ENCODE peak calls at places on chromosome 4, in seven cellular contexts. O is neural progenitor cell, H is fibroblast of lung, S is mucosa of descending colon, N is adipocyte, C is SJCRH30, Y is fibroblast of mammary gland. R is an unnamed sample.

GRCh38 chr4:7430965-7431695 is 3.6 kb downstream of the PSAPL1 start:
- DNase-seq in N (no peak), Y (no peak), S (no peak), O (no peak), C (no peak), H (no peak), R (no peak)

GRCh38 chr4:108774809-108775530 is 12.1 kb upstream of the ETNPPL start:
- DNase-seq in C (no peak), S (no peak), Y (no peak), O (no peak), H (no peak), N (no peak), R (no peak)

GRCh38 chr4:148315049-148315448 is 127.2 kb downstream of the NR3C2 start:
- DNase-seq in Y (peak), S (no peak), N (no peak), H (no peak), O (no peak), C (peak), R (peak)

GRCh38 chr4:158193171-158193749 is 17.0 kb upstream of the TMEM144 start:
- DNase-seq in O (peak), C (no peak), Y (peak), N (peak), S (peak), H (peak), R (peak)

GRCh38 chr4:6307230-6307629 is 37.6 kb downstream of the WFS1 start:
- DNase-seq in S (no peak), O (no peak), Y (no peak), C (no peak), N (no peak), H (no peak), R (no peak)

GRCh38 chr4:98027827-98028226 is 115.4 kb downstream of the STPG2 start:
- DNase-seq in S (no peak), O (peak), N (peak), C (no peak), Y (peak), H (no peak), R (peak)

GRCh38 chr4:4227510-4228355 is 1.0 kb upstream of the OTOP1 start:
- DNase-seq in N (no peak), C (no peak), O (no peak), H (no peak), S (no peak), Y (no peak), R (no peak)

GRCh38 chr4:139815646-139816601 is 150.3 kb downstream of the MGST2 start:
- DNase-seq in S (no peak), N (peak), H (peak), Y (peak), O (peak), C (no peak), R (peak)

GRCh38 chr4:106773106-106773905 is 262.8 kb downstream of the DKK2 start:
- DNase-seq in C (no peak), O (no peak), S (no peak), N (peak), Y (peak), H (peak), R (peak)

GRCh38 chr4:125104616-125105015 is 210.1 kb upstream of the FAT4 start:
- DNase-seq in O (no peak), Y (peak), H (peak), N (no peak), C (no peak), S (no peak), R (peak)

GRCh38 chr4:48854982-48855381 is 24.1 kb downstream of the OCIAD1 start:
- DNase-seq in O (no peak), C (no peak), S (no peak), H (peak), Y (no peak), N (peak), R (peak)

GRCh38 chr4:128538111-128538882 is 250.7 kb upstream of the PGRMC2 start:
- DNase-seq in N (no peak), O (no peak), C (no peak), H (no peak), S (no peak), Y (no peak), R (no peak)

GRCh38 chr4:85736576-85736975 is 261.6 kb downstream of the ARHGAP24 start:
- DNase-seq in C (no peak), N (no peak), Y (no peak), S (no peak), O (no peak), H (no peak), R (no peak)

GRCh38 chr4:1410491-1411325 is 4.5 kb upstream of the NKX1-1 start:
- DNase-seq in C (peak), S (peak), H (peak), N (peak), Y (peak), O (peak), R (peak)

GRCh38 chr4:83568057-83568456 is 32.1 kb downstream of the GPAT3 start:
- DNase-seq in C (no peak), S (no peak), Y (peak), O (no peak), H (no peak), N (no peak), R (no peak)

GRCh38 chr4:6753103-6753560 is 29.4 kb upstream of the KIAA0232 start:
- DNase-seq in H (no peak), N (no peak), C (no peak), S (peak), O (peak), Y (no peak), R (no peak)

GRCh38 chr4:166512267-166512666 is 639.2 kb downstream of the TLL1 start:
- DNase-seq in H (no peak), O (no peak), N (no peak), S (no peak), Y (no peak), C (no peak), R (no peak)

GRCh38 chr4:78568640-78569261 is 17.2 kb downstream of the ANXA3 start:
- DNase-seq in H (no peak), N (no peak), O (no peak), C (no peak), S (no peak), Y (peak), R (peak)

DNA sequence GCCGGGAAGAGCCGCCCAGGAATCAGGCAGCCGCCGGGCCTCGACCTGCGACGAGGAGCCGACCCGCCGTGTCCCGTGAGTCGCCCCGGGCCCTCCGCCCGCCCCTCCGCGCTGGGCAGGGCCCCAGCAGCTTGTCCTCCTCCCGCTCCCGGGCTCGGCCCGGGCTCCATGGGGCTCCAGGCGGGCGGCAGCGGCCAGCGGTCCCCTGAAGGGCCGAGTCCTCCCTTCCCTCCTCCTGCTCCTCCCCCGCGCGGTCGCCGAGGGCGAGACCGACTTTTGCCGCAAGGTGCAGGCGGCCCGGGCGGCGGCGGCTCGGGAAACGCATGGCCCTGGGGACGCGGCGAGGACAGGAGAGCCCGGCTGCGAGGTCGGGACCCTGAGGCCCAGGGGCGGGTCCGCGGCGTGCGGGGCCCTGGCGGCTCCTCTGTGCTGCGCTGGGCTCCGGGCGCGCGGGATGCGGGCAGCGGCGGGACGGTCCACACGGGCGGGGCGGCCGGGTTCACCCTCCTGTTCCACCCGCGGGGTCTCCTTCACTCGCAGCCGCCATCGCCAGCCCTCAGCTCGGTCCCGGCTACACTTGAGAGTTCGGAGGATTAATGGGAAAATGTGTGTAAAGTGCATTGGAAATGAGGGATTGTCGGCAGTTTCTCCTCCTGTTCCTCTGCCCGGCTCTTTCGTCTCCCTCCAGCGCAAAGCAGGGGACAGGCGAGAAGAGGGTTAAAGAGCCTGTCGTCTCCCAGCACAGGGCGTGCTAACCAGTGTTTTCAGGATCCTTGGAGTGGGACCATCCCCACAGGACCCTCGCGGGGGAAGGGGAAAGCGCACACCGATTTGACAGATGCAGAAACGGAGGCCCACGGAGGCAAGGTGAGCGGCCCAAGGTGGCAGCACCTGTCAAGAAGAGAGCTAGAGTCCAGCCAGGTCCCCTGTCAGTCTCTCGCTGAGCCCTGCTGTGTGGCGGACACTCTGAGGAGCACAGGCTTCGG is 16.6 kb upstream of the ZNF718 start:
- DNase-seq in N (no peak), Y (no peak), O (no peak), S (no peak), C (no peak), H (no peak), R (no peak)
- H3K4me3 ChIP-seq in N (no peak), Y (no peak), O (no peak), S (no peak), C (no peak), H (no peak), R (no peak)

DNA sequence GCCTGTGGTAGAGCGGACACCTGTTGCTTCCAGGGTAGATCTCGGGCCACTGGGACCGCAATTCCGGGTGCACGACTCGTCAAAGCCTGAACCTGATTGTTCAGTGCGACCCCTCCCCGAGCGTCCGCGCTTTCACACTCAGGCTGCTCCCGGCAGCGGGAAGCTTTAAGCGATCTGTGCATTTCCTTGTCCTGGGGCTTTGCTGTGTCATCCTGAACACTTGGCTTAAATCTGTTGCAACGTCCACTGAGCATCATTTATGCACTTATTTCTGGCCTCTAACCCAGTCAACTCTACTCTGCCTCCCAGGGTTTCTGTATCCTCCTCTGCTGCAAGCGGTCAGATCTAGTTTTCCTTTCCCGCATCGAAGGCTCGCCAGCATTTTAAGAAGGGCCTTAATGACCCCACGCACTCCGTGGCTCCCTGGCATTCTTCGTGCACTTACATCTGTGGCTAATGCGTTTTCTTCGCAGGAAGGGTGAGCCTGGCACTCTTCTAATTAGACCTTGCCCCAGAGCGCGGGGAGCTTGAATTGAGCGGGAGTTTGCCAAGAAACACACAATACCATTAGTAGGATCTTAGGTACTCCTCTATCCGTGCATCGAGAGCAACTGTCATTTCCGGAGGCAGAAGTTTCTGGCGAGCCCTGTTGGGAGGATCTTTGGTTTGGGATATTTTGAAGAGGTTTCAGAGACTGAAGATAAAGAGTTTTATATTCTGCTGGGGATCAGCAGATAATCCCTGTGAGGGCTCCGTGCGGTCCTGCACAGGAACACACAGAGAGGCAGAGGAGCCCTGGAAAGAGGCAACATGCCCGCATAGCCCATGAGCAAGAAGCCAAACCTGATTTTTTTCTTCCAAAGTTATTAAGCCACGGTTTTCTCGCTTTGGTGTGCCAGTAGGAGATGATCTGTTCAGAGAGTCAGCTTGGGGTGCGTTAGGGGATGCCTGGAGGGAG is 654 bp upstream of the DDIT4L start:
- DNase-seq in C (peak), N (peak), Y (peak), H (peak), O (peak), S (no peak), R (peak)
- H3K4me3 ChIP-seq in C (peak), N (peak), Y (peak), H (peak), O (peak), S (no peak), R (peak)

GRCh38 chr4:38075370-38076152 is 115.4 kb downstream of the PTTG2 start:
- DNase-seq in C (no peak), S (peak), O (no peak), Y (peak), H (peak), N (peak), R (no peak)

GRCh38 chr4:38073596-38074234 is 113.5 kb downstream of the PTTG2 start:
- DNase-seq in N (no peak), C (no peak), H (no peak), S (no peak), Y (peak), O (no peak), R (no peak)

GRCh38 chr4:38078590-38079381 is 118.6 kb downstream of the PTTG2 start:
- DNase-seq in S (peak), Y (peak), N (peak), C (no peak), O (no peak), H (peak), R (peak)

GRCh38 chr4:38077791-38078489 is 117.7 kb downstream of the PTTG2 start:
- DNase-seq in O (no peak), S (no peak), H (no peak), C (no peak), Y (no peak), N (no peak), R (no peak)

GRCh38 chr4:38076153-38076669 is 116.0 kb downstream of the PTTG2 start:
- DNase-seq in S (no peak), O (no peak), Y (no peak), N (no peak), C (no peak), H (no peak), R (no peak)
- H3K4me3 ChIP-seq in S (no peak), O (no peak), Y (no peak), N (no peak), C (no peak), H (no peak), R (no peak)

GRCh38 chr4:137530176-137530575 is 2.1 kb downstream of the PCDH18 start:
- DNase-seq in N (peak), O (no peak), C (no peak), H (peak), Y (peak), S (no peak), R (peak)

GRCh38 chr4:137526681-137527080 is 5.6 kb downstream of the PCDH18 start:
- DNase-seq in N (no peak), O (no peak), H (no peak), Y (no peak), S (no peak), C (no peak), R (no peak)

GRCh38 chr4:137531951-137532868 is at the start of gene PCDH18:
- DNase-seq in C (peak), S (peak), Y (peak), H (peak), N (peak), O (peak), R (peak)

GRCh38 chr4:137531121-137531520 is 1.2 kb downstream of the PCDH18 start:
- DNase-seq in S (peak), Y (peak), N (peak), H (peak), C (peak), O (peak), R (peak)

DNA sequence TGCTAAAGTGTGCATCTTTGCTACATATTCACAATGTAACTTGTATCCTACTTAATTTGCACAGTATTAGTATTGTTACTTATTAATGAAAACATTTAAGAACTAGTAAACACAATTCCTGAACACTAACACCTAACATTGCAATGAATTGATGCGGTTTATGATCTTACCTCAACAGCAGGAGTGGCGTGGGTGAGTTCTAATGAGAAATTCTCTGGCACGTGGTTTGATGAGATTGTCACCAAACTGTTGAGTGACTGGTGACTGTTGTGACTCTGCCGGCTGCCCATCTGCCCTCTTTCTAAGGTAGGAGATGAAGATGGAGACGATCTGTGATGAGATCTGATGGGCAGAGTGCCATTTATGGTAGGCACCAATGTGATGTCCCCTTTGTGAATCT is 2.9 kb downstream of the PCDH18 start:
- DNase-seq in H (no peak), S (no peak), C (no peak), O (peak), N (peak), Y (no peak), R (no peak)
- H3K4me3 ChIP-seq in H (peak), S (no peak), C (no peak), O (peak), N (peak), Y (peak), R (peak)

GRCh38 chr4:70613182-70613892 is 15.2 kb upstream of the ENAM start:
- DNase-seq in Y (no peak), C (no peak), S (no peak), O (no peak), N (no peak), H (no peak), R (no peak)
- H3K4me3 ChIP-seq in Y (no peak), C (no peak), S (no peak), O (no peak), N (peak), H (peak), R (no peak)

GRCh38 chr4:10983885-10984284 is 299.3 kb upstream of the CLNK start:
- DNase-seq in S (no peak), H (no peak), C (no peak), N (no peak), Y (no peak), O (no peak), R (no peak)

GRCh38 chr4:10982305-10982704 is 297.7 kb upstream of the CLNK start:
- DNase-seq in O (peak), C (no peak), N (no peak), H (no peak), Y (no peak), S (no peak), R (no peak)

GRCh38 chr4:10981611-10982010 is 297.0 kb upstream of the CLNK start:
- DNase-seq in O (no peak), N (no peak), Y (no peak), C (no peak), S (no peak), H (no peak), R (no peak)

GRCh38 chr4:10984815-10985214 is 300.2 kb upstream of the CLNK start:
- DNase-seq in Y (no peak), H (no peak), S (peak), N (no peak), C (no peak), O (no peak), R (no peak)

GRCh38 chr4:10983274-10983673 is 298.7 kb upstream of the CLNK start:
- DNase-seq in H (no peak), C (no peak), Y (no peak), O (no peak), N (no peak), S (peak), R (no peak)
- H3K4me3 ChIP-seq in H (no peak), C (no peak), Y (no peak), O (no peak), N (no peak), S (no peak), R (no peak)

GRCh38 chr4:174697896-174698295 is 131.2 kb downstream of the GLRA3 start:
- DNase-seq in N (peak), O (no peak), S (no peak), C (no peak), H (no peak), Y (peak), R (no peak)

GRCh38 chr4:174696657-174697056 is 132.4 kb downstream of the GLRA3 start:
- DNase-seq in H (no peak), O (no peak), S (no peak), C (no peak), Y (no peak), N (peak), R (no peak)

GRCh38 chr4:174699654-174700053 is 129.4 kb downstream of the GLRA3 start:
- DNase-seq in O (no peak), Y (no peak), N (no peak), H (no peak), S (no peak), C (no peak), R (no peak)

GRCh38 chr4:174702974-174703478 is 126.0 kb downstream of the GLRA3 start:
- DNase-seq in H (no peak), O (no peak), S (no peak), Y (no peak), N (peak), C (no peak), R (no peak)

DNA sequence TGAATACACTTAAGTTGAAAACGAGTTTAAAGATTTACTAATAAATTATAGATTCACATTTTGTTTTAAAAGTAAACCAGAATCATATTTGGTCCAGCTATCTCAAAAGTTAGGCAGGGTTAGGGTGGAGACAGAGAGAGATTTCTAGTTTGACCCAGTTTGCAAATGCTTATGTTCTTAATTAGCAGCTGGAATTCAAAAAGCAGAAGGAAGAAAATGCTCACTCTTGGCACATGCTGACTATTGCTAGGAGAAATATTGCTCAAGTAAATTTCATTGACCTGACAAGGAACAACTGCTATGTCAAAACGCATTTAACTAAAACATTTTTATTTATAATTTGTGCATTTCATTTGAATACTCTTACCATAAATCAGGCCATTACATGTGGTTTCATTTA is 131.9 kb downstream of the GLRA3 start:
- DNase-seq in O (no peak), Y (peak), S (no peak), N (peak), C (no peak), H (peak), R (peak)
- H3K4me3 ChIP-seq in O (no peak), Y (no peak), S (no peak), N (peak), C (no peak), H (no peak), R (no peak)

GRCh38 chr4:149986916-149987315 is 91.3 kb upstream of the DCLK2 start:
- DNase-seq in O (no peak), C (no peak), S (no peak), H (no peak), N (no peak), Y (no peak), R (no peak)

GRCh38 chr4:149985981-149986380 is 92.3 kb upstream of the DCLK2 start:
- DNase-seq in H (no peak), Y (no peak), C (no peak), N (no peak), S (no peak), O (no peak), R (no peak)

GRCh38 chr4:149983931-149984330 is 94.3 kb upstream of the DCLK2 start:
- DNase-seq in H (no peak), Y (no peak), S (no peak), N (no peak), O (no peak), C (no peak), R (no peak)

GRCh38 chr4:149987330-149987751 is 90.9 kb upstream of the DCLK2 start:
- DNase-seq in C (no peak), H (peak), S (no peak), Y (peak), O (no peak), N (peak), R (peak)

GRCh38 chr4:149987777-149988410 is 90.4 kb upstream of the DCLK2 start:
- DNase-seq in S (no peak), H (no peak), C (no peak), O (no peak), Y (no peak), N (peak), R (no peak)
- H3K4me3 ChIP-seq in S (no peak), H (no peak), C (no peak), O (no peak), Y (no peak), N (no peak), R (no peak)